ENCODE peak calls at places on chromosomes 5 and 9, in ten cellular contexts. O is upper lobe of right lung, S is Panc1, J is WERI-Rb-1, C is SJSA1, Z is fibroblast of lung, A is MM.1S, T is ovary, Q is K562, L is SK-N-SH. R is an unnamed sample.

GRCh38 chr9:98356326-98356725 is 100.9 kb upstream of the TBC1D2 start:
- DNase-seq in O (no peak), S (no peak), J (no peak), C (no peak), Z (no peak), A (no peak), T (no peak), Q (no peak), L (no peak), R (no peak)

GRCh38 chr5:146565764-146566163 is 49.8 kb upstream of the GPR151 start:
- DNase-seq in O (no peak), S (no peak), J (peak; percentile 80), C (peak; percentile 58), Z (peak; percentile 75), A (peak; percentile 70), T (no peak), Q (peak; percentile 80), L (peak; percentile 75), R (peak; percentile 65)

GRCh38 chr9:134287591-134288518 is 38.4 kb upstream of the RXRA start:
- DNase-seq in O (no peak), S (no peak), J (peak; percentile 82), C (no peak), Z (no peak), A (no peak), T (no peak), Q (peak; percentile 37), L (peak; percentile 57), R (peak; percentile 77)

GRCh38 chr5:60350794-60351193 is 349.2 kb downstream of the DEPDC1B start:
- DNase-seq in O (no peak), S (no peak), J (no peak), C (no peak), Z (no peak), A (no peak), T (no peak), Q (no peak), L (no peak), R (no peak)

GRCh38 chr5:141492168-141492885 is 3.4 kb downstream of the PCDHGC5 start:
- DNase-seq in O (no peak), S (no peak), J (no peak), C (no peak), Z (no peak), A (no peak), T (no peak), Q (no peak), L (no peak), R (peak; percentile 82)

GRCh38 chr9:20289416-20289815 is 332.9 kb downstream of the MLLT3 start:
- DNase-seq in O (no peak), S (no peak), J (no peak), C (no peak), Z (no peak), A (no peak), T (no peak), Q (no peak), L (no peak), R (no peak)

GRCh38 chr9:94649100-94649855 is 10.0 kb upstream of the FBP1 start:
- DNase-seq in O (no peak), S (no peak), J (no peak), C (no peak), Z (peak; percentile 92), A (no peak), T (no peak), Q (no peak), L (no peak), R (no peak)

GRCh38 chr9:85941617-85941930 is 628 bp downstream of the NAA35 start:
- DNase-seq in O (no peak), S (no peak), J (no peak), C (no peak), Z (no peak), A (no peak), T (no peak), Q (no peak), L (no peak), R (no peak)

GRCh38 chr9:121699271-121700164 is 48.1 kb downstream of the DAB2IP start:
- DNase-seq in O (peak; percentile 82), S (no peak), J (peak; percentile 64), C (peak; percentile 60), Z (peak; percentile 67), A (peak; percentile 82), T (peak; percentile 60), Q (no peak), L (peak; percentile 74), R (peak; percentile 77)

GRCh38 chr9:21943464-21943863 is 50.7 kb downstream of the CDKN2A start:
- DNase-seq in O (no peak), S (no peak), J (no peak), C (no peak), Z (no peak), A (no peak), T (no peak), Q (no peak), L (no peak), R (no peak)

GRCh38 chr9:26129216-26129615 is 451.0 kb upstream of the TUSC1 start:
- DNase-seq in O (no peak), S (no peak), J (no peak), C (no peak), Z (no peak), A (no peak), T (no peak), Q (no peak), L (no peak), R (no peak)

GRCh38 chr9:121494192-121494591 is 5.5 kb downstream of the GGTA1 start:
- DNase-seq in O (no peak), S (no peak), J (no peak), C (no peak), Z (no peak), A (no peak), T (no peak), Q (no peak), L (no peak), R (no peak)

GRCh38 chr5:51382759-51383493 is at the start of gene ISL1:
- DNase-seq in O (peak; percentile 74), S (no peak), J (no peak), C (peak; percentile 68), Z (peak; percentile 69), A (no peak), T (no peak), Q (peak; percentile 34), L (peak; percentile 88), R (peak; percentile 94)

GRCh38 chr5:95858023-95858461 is 35.5 kb upstream of the GLRX start:
- DNase-seq in O (peak; percentile 73), S (no peak), J (no peak), C (peak; percentile 51), Z (peak; percentile 98), A (no peak), T (peak; percentile 56), Q (no peak), L (no peak), R (no peak)

GRCh38 chr5:135386096-135386495 is 12.9 kb downstream of the MACROH2A1 start:
- DNase-seq in O (no peak), S (no peak), J (no peak), C (no peak), Z (peak; percentile 47), A (no peak), T (no peak), Q (no peak), L (no peak), R (no peak)

DNA sequence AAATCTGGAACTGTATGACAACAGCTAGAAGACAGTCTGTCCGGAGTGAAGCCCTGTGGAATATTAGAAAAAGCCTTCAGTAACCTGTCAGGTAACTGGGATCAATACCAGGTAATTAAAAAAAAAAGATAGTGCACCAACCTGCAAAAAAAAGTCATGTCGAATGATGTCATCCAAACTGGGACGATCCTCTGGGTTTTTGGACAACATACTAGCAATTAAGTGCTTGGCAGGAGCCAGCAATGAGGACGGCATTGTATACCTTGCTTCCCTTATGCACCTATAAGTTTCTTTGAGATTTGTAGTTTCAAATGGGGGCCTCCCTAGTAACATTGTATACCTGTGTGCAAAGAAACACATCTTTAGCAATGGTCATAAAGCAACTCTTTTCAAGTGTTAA is 2.8 kb downstream of the PLK2 start:
- DNase-seq in O (no peak), S (no peak), J (no peak), C (no peak), Z (no peak), A (no peak), T (no peak), Q (no peak), L (no peak), R (no peak)
- H3K36me3 ChIP-seq in O (peaks cover 46% of the 10 kb centered on the region), S (peaks cover 61% of the 10 kb centered on the region), J (peaks cover 13% of the 10 kb centered on the region), C (peaks cover 78% of the 10 kb centered on the region), Z (peaks cover 13% of the 10 kb centered on the region), A (no peaks in the 10 kb centered on the region), T (no peaks in the 10 kb centered on the region), Q (no peaks in the 10 kb centered on the region), L (peaks cover 61% of the 10 kb centered on the region), R (peaks cover 20% of the 10 kb centered on the region)

GRCh38 chr5:134195666-134196065 is 18.9 kb upstream of the SKP1 start:
- DNase-seq in O (no peak), S (no peak), J (no peak), C (no peak), Z (no peak), A (no peak), T (no peak), Q (no peak), L (no peak), R (no peak)
- H3K36me3 ChIP-seq in O (peaks cover 57% of the 10 kb centered on the region), S (peaks cover 43% of the 10 kb centered on the region), J (peaks cover 61% of the 10 kb centered on the region), C (peaks cover 69% of the 10 kb centered on the region), Z (peaks cover 14% of the 10 kb centered on the region), A (peaks cover 8% of the 10 kb centered on the region), T (no peaks in the 10 kb centered on the region), Q (peaks cover 55% of the 10 kb centered on the region), L (peaks cover 63% of the 10 kb centered on the region), R (peaks cover 22% of the 10 kb centered on the region)

DNA sequence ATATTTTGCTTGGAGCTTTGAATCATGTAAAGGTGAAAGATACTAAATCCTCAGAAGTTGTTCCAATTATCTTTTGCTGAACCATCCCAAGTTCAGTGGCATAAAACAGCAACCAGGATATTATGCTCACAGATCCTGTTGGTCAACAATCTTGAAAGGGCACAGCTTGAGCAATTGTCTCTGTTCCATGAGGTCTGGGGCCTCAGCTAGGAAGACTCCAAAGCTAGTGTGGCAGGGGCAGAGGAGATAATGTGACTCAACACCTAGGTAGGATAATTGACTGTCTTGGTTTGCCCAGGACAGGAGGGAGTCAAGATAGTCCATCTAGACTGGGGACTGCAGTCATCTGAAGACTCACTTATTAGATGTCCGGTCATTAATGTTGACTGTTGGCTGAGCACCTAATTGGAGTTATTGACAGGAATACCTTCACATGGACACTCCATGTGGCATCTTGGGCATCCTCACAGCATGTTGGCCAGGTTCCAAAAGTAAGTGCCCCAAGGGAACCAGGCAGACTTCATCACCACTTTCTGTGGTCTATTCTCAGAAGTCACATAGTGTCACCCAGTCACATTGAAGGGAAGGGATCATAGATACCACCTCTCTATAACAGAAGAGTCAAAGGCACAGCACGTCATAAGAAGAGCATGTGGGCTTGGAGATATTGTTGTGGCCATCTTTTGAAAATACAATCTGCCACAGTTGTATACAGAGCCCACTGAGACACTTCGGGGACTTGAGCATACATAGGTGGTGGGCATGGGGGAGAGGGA is 88.4 kb upstream of the GPBP1 start:
- DNase-seq in O (no peak), S (no peak), J (no peak), C (no peak), Z (no peak), A (no peak), T (no peak), Q (no peak), L (no peak), R (no peak)
- H3K36me3 ChIP-seq in O (no peaks in the 10 kb centered on the region), S (no peaks in the 10 kb centered on the region), J (no peaks in the 10 kb centered on the region), C (no peaks in the 10 kb centered on the region), Z (no peaks in the 10 kb centered on the region), A (no peaks in the 10 kb centered on the region), T (no peaks in the 10 kb centered on the region), Q (no peaks in the 10 kb centered on the region), L (no peaks in the 10 kb centered on the region), R (no peaks in the 10 kb centered on the region)

DNA sequence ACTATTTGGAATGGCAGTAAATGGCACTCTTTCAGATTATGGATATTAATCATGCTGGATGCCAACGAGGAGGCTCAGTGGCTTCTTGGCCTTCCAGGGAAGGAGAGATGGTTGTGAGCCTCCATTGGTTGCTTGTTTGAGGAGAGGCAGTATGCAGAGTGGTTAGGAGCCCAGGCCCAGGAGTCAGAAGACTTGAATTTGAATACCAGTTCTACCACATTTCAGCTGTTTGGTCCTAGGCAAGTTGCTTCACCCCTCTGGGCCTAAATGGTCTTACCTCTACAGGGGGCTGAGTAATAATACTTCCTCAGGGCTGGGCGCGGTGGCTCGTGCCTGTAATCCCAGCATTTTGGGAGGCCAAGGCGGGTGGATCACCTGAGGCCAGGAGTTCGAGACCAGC is 52.5 kb downstream of the COL27A1 start:
- DNase-seq in O (no peak), S (no peak), J (no peak), C (no peak), Z (no peak), A (no peak), T (no peak), Q (no peak), L (no peak), R (no peak)
- H3K36me3 ChIP-seq in O (peaks cover 6% of the 10 kb centered on the region), S (no peaks in the 10 kb centered on the region), J (peaks cover 62% of the 10 kb centered on the region), C (no peaks in the 10 kb centered on the region), Z (peaks cover 1% of the 10 kb centered on the region), A (no peaks in the 10 kb centered on the region), T (no peaks in the 10 kb centered on the region), Q (no peaks in the 10 kb centered on the region), L (no peaks in the 10 kb centered on the region), R (no peaks in the 10 kb centered on the region)

R was measured in H7.